ENCODE peak calls at places on chromosomes 5 and 9, in five cellular contexts. One of them, this sample, is unnamed.

GRCh38 chr5:140420226-140420570 is 18.6 kb downstream of the ANKHD1 start:
- DNase-seq in AG09309: no peak
- DNase-seq in AG04450: no peak
- DNase-seq in lung: no peak
- DNase-seq in stimulated activated naive B cell treated with anti-CD40 and anti-IgM and Interleukin-4, amounts not matched to agents 10 μg/mL and 1 μg/mL and 100 μg/mL, for 72 hours: no peak
- DNase-seq in this sample: no peak

GRCh38 chr9:91678807-91679206 is 255.2 kb upstream of the NFIL3 start:
- DNase-seq in AG09309: no peak
- DNase-seq in AG04450: no peak
- DNase-seq in lung: no peak
- DNase-seq in stimulated activated naive B cell treated with anti-CD40 and anti-IgM and Interleukin-4, amounts not matched to agents 10 μg/mL and 1 μg/mL and 100 μg/mL, for 72 hours: no peak
- DNase-seq in this sample: no peak

GRCh38 chr9:124326378-124326777 is 68.6 kb downstream of the NEK6 start:
- DNase-seq in AG09309: no peak
- DNase-seq in AG04450: no peak
- DNase-seq in lung: no peak
- DNase-seq in stimulated activated naive B cell treated with anti-CD40 and anti-IgM and Interleukin-4, amounts not matched to agents 10 μg/mL and 1 μg/mL and 100 μg/mL, for 72 hours: no peak
- DNase-seq in this sample: no peak

GRCh38 chr9:93654351-93654961 is 78.1 kb downstream of the PHF2 start:
- DNase-seq in AG09309: no peak
- DNase-seq in AG04450: no peak
- DNase-seq in lung: no peak
- DNase-seq in stimulated activated naive B cell treated with anti-CD40 and anti-IgM and Interleukin-4, amounts not matched to agents 10 μg/mL and 1 μg/mL and 100 μg/mL, for 72 hours: no peak
- DNase-seq in this sample: no peak

GRCh38 chr5:95841914-95842812 is 19.6 kb upstream of the GLRX start:
- DNase-seq in AG09309: peak; percentile 80
- DNase-seq in AG04450: no peak
- DNase-seq in lung: peak; percentile 54
- DNase-seq in stimulated activated naive B cell treated with anti-CD40 and anti-IgM and Interleukin-4, amounts not matched to agents 10 μg/mL and 1 μg/mL and 100 μg/mL, for 72 hours: no peak
- DNase-seq in this sample: no peak

GRCh38 chr9:126459546-126459945 is 132.9 kb downstream of the MVB12B start:
- DNase-seq in AG09309: no peak
- DNase-seq in AG04450: no peak
- DNase-seq in lung: no peak
- DNase-seq in stimulated activated naive B cell treated with anti-CD40 and anti-IgM and Interleukin-4, amounts not matched to agents 10 μg/mL and 1 μg/mL and 100 μg/mL, for 72 hours: no peak
- DNase-seq in this sample: no peak

GRCh38 chr9:88993327-88993726 is 2.1 kb downstream of the S1PR3 start:
- DNase-seq in AG09309: no peak
- DNase-seq in AG04450: no peak
- DNase-seq in lung: no peak
- DNase-seq in stimulated activated naive B cell treated with anti-CD40 and anti-IgM and Interleukin-4, amounts not matched to agents 10 μg/mL and 1 μg/mL and 100 μg/mL, for 72 hours: no peak
- DNase-seq in this sample: no peak

GRCh38 chr5:59684388-59685003 is 209.0 kb downstream of the PDE4D start:
- DNase-seq in AG09309: no peak
- DNase-seq in AG04450: no peak
- DNase-seq in lung: no peak
- DNase-seq in stimulated activated naive B cell treated with anti-CD40 and anti-IgM and Interleukin-4, amounts not matched to agents 10 μg/mL and 1 μg/mL and 100 μg/mL, for 72 hours: no peak
- DNase-seq in this sample: no peak

GRCh38 chr5:58921106-58921505 is 338.2 kb downstream of the RAB3C start:
- DNase-seq in AG09309: no peak
- DNase-seq in AG04450: no peak
- DNase-seq in lung: no peak
- DNase-seq in stimulated activated naive B cell treated with anti-CD40 and anti-IgM and Interleukin-4, amounts not matched to agents 10 μg/mL and 1 μg/mL and 100 μg/mL, for 72 hours: no peak
- DNase-seq in this sample: no peak

GRCh38 chr9:135567311-135567710 is 5.8 kb downstream of the PAEP start:
- DNase-seq in AG09309: no peak
- DNase-seq in AG04450: no peak
- DNase-seq in lung: no peak
- DNase-seq in stimulated activated naive B cell treated with anti-CD40 and anti-IgM and Interleukin-4, amounts not matched to agents 10 μg/mL and 1 μg/mL and 100 μg/mL, for 72 hours: no peak
- DNase-seq in this sample: no peak

GRCh38 chr5:135141303-135142268 is 107.6 kb upstream of the PITX1 start:
- DNase-seq in AG09309: no peak
- DNase-seq in AG04450: no peak
- DNase-seq in lung: no peak
- DNase-seq in stimulated activated naive B cell treated with anti-CD40 and anti-IgM and Interleukin-4, amounts not matched to agents 10 μg/mL and 1 μg/mL and 100 μg/mL, for 72 hours: no peak
- DNase-seq in this sample: no peak

GRCh38 chr9:72156586-72156985 is 7.3 kb downstream of the GDA start:
- DNase-seq in AG09309: no peak
- DNase-seq in AG04450: no peak
- DNase-seq in lung: no peak
- DNase-seq in stimulated activated naive B cell treated with anti-CD40 and anti-IgM and Interleukin-4, amounts not matched to agents 10 μg/mL and 1 μg/mL and 100 μg/mL, for 72 hours: no peak
- DNase-seq in this sample: no peak

GRCh38 chr9:136527721-136528710 is 17.8 kb downstream of the NOTCH1 start:
- DNase-seq in AG09309: no peak
- DNase-seq in AG04450: no peak
- DNase-seq in lung: no peak
- DNase-seq in stimulated activated naive B cell treated with anti-CD40 and anti-IgM and Interleukin-4, amounts not matched to agents 10 μg/mL and 1 μg/mL and 100 μg/mL, for 72 hours: no peak
- DNase-seq in this sample: no peak

GRCh38 chr5:127275641-127276193 is 14.9 kb upstream of the MEGF10 start:
- DNase-seq in AG09309: no peak
- DNase-seq in AG04450: no peak
- DNase-seq in lung: no peak
- DNase-seq in stimulated activated naive B cell treated with anti-CD40 and anti-IgM and Interleukin-4, amounts not matched to agents 10 μg/mL and 1 μg/mL and 100 μg/mL, for 72 hours: no peak
- DNase-seq in this sample: no peak

GRCh38 chr5:168334161-168335094 is 43.0 kb downstream of the WWC1 start:
- DNase-seq in AG09309: no peak
- DNase-seq in AG04450: peak; percentile 57
- DNase-seq in lung: no peak
- DNase-seq in stimulated activated naive B cell treated with anti-CD40 and anti-IgM and Interleukin-4, amounts not matched to agents 10 μg/mL and 1 μg/mL and 100 μg/mL, for 72 hours: no peak
- DNase-seq in this sample: no peak

GRCh38 chr9:4389755-4390154 is 89.9 kb upstream of the GLIS3 start:
- DNase-seq in AG09309: no peak
- DNase-seq in AG04450: no peak
- DNase-seq in lung: no peak
- DNase-seq in stimulated activated naive B cell treated with anti-CD40 and anti-IgM and Interleukin-4, amounts not matched to agents 10 μg/mL and 1 μg/mL and 100 μg/mL, for 72 hours: no peak
- DNase-seq in this sample: no peak

GRCh38 chr9:121736147-121736721 is 84.8 kb downstream of the DAB2IP start:
- DNase-seq in AG09309: no peak
- DNase-seq in AG04450: no peak
- DNase-seq in lung: peak; percentile 85
- DNase-seq in stimulated activated naive B cell treated with anti-CD40 and anti-IgM and Interleukin-4, amounts not matched to agents 10 μg/mL and 1 μg/mL and 100 μg/mL, for 72 hours: no peak
- DNase-seq in this sample: no peak

GRCh38 chr5:158492850-158493249 is 606.9 kb downstream of the EBF1 start:
- DNase-seq in AG09309: peak; percentile 37
- DNase-seq in AG04450: no peak
- DNase-seq in lung: no peak
- DNase-seq in stimulated activated naive B cell treated with anti-CD40 and anti-IgM and Interleukin-4, amounts not matched to agents 10 μg/mL and 1 μg/mL and 100 μg/mL, for 72 hours: no peak
- DNase-seq in this sample: no peak

GRCh38 chr5:179267071-179267670 is 78.1 kb downstream of the ADAMTS2 start:
- DNase-seq in AG09309: no peak
- DNase-seq in AG04450: no peak
- DNase-seq in lung: no peak
- DNase-seq in stimulated activated naive B cell treated with anti-CD40 and anti-IgM and Interleukin-4, amounts not matched to agents 10 μg/mL and 1 μg/mL and 100 μg/mL, for 72 hours: no peak
- DNase-seq in this sample: no peak

GRCh38 chr5:171577042-171577441 is 157.6 kb downstream of the FGF18 start:
- DNase-seq in AG09309: no peak
- DNase-seq in AG04450: no peak
- DNase-seq in lung: no peak
- DNase-seq in stimulated activated naive B cell treated with anti-CD40 and anti-IgM and Interleukin-4, amounts not matched to agents 10 μg/mL and 1 μg/mL and 100 μg/mL, for 72 hours: no peak
- DNase-seq in this sample: no peak

GRCh38 chr5:61228691-61229280 is 66.5 kb upstream of the SMIM15 start:
- DNase-seq in AG09309: no peak
- DNase-seq in AG04450: no peak
- DNase-seq in lung: no peak
- DNase-seq in stimulated activated naive B cell treated with anti-CD40 and anti-IgM and Interleukin-4, amounts not matched to agents 10 μg/mL and 1 μg/mL and 100 μg/mL, for 72 hours: peak; percentile 1
- DNase-seq in this sample: no peak

GRCh38 chr5:147369742-147370374 is 135.0 kb downstream of the STK32A start:
- DNase-seq in AG09309: no peak
- DNase-seq in AG04450: no peak
- DNase-seq in lung: no peak
- DNase-seq in stimulated activated naive B cell treated with anti-CD40 and anti-IgM and Interleukin-4, amounts not matched to agents 10 μg/mL and 1 μg/mL and 100 μg/mL, for 72 hours: no peak
- DNase-seq in this sample: no peak

GRCh38 chr9:89464991-89465390 is 32.9 kb downstream of the SEMA4D start:
- DNase-seq in AG09309: no peak
- DNase-seq in AG04450: no peak
- DNase-seq in lung: no peak
- DNase-seq in stimulated activated naive B cell treated with anti-CD40 and anti-IgM and Interleukin-4, amounts not matched to agents 10 μg/mL and 1 μg/mL and 100 μg/mL, for 72 hours: no peak
- DNase-seq in this sample: no peak

GRCh38 chr9:92432350-92432749 is 8.1 kb upstream of the OMD start:
- DNase-seq in AG09309: no peak
- DNase-seq in AG04450: no peak
- DNase-seq in lung: no peak
- DNase-seq in stimulated activated naive B cell treated with anti-CD40 and anti-IgM and Interleukin-4, amounts not matched to agents 10 μg/mL and 1 μg/mL and 100 μg/mL, for 72 hours: no peak
- DNase-seq in this sample: no peak

GRCh38 chr9:98811051-98811650 is 3.7 kb downstream of the GALNT12 start:
- DNase-seq in AG09309: peak; percentile 48
- DNase-seq in AG04450: peak; percentile 46
- DNase-seq in lung: no peak
- DNase-seq in stimulated activated naive B cell treated with anti-CD40 and anti-IgM and Interleukin-4, amounts not matched to agents 10 μg/mL and 1 μg/mL and 100 μg/mL, for 72 hours: no peak
- DNase-seq in this sample: no peak

GRCh38 chr9:3628239-3628638 is 102.4 kb upstream of the RFX3 start:
- DNase-seq in AG09309: no peak
- DNase-seq in AG04450: no peak
- DNase-seq in lung: no peak
- DNase-seq in stimulated activated naive B cell treated with anti-CD40 and anti-IgM and Interleukin-4, amounts not matched to agents 10 μg/mL and 1 μg/mL and 100 μg/mL, for 72 hours: no peak
- DNase-seq in this sample: no peak

GRCh38 chr5:59840200-59840601 is 53.3 kb downstream of the PDE4D start:
- DNase-seq in AG09309: no peak
- DNase-seq in AG04450: no peak
- DNase-seq in lung: no peak
- DNase-seq in stimulated activated naive B cell treated with anti-CD40 and anti-IgM and Interleukin-4, amounts not matched to agents 10 μg/mL and 1 μg/mL and 100 μg/mL, for 72 hours: no peak
- DNase-seq in this sample: no peak

This sample was measured in KG1.